ENCODE peak calls at places on chromosomes 3 and 15, in four cellular contexts. T is GM12878, O is HepG2, H is K562. V is an unnamed sample.
A peak's percentile ranks its signal among the peaks of the same experiment; 100 is the strongest.

GRCh38 chr15:91752081-91752810 is 101.3 kb upstream of the SLCO3A1 start:
- DNase-seq in O (no peak), H (no peak), T (no peak), V (peak; percentile 15)

GRCh38 chr15:64461577-64462162 is 1.3 kb downstream of the ZNF609 start:
- DNase-seq in O (peak; percentile 6), H (peak; percentile 93), T (no peak), V (peak; percentile 49)

GRCh38 chr3:31918179-31919165 is 62.6 kb downstream of the OSBPL10 start:
- DNase-seq in H (no peak), T (peak; percentile 7), O (no peak), V (no peak)

GRCh38 chr3:161274691-161275298 is 53.7 kb downstream of the NMD3 start:
- DNase-seq in H (peak; percentile 45), T (no peak), O (peak; percentile 51), V (peak; percentile 27)

GRCh38 chr3:14225421-14225820 is 46.8 kb downstream of the LSM3 start:
- DNase-seq in O (no peak), H (no peak), T (no peak), V (no peak)

GRCh38 chr3:109851854-109852253 is 514.5 kb upstream of the DPPA4 start:
- DNase-seq in T (no peak), H (no peak), O (no peak), V (no peak)

GRCh38 chr3:168025076-168025475 is 70.6 kb downstream of the GOLIM4 start:
- DNase-seq in O (no peak), T (no peak), H (no peak), V (no peak)

GRCh38 chr3:192063570-192063969 is 602.6 kb downstream of the PYDC2 start:
- DNase-seq in O (no peak), H (no peak), T (peak; percentile 45), V (peak; percentile 1)

GRCh38 chr3:169624533-169624972 is 39.0 kb downstream of the MECOM start:
- DNase-seq in H (no peak), T (no peak), O (no peak), V (peak; percentile 30)

GRCh38 chr3:49872801-49873281 is 3.1 kb upstream of the CAMKV start:
- DNase-seq in O (no peak), T (no peak), H (no peak), V (peak; percentile 56)

GRCh38 chr15:80418892-80419537 is 14.8 kb downstream of the ARNT2 start:
- DNase-seq in T (no peak), O (peak; percentile 47), H (peak; percentile 41), V (peak; percentile 45)

GRCh38 chr15:69766156-69766555 is 313.5 kb downstream of the RPLP1 start:
- DNase-seq in T (no peak), H (no peak), O (no peak), V (no peak)

DNA sequence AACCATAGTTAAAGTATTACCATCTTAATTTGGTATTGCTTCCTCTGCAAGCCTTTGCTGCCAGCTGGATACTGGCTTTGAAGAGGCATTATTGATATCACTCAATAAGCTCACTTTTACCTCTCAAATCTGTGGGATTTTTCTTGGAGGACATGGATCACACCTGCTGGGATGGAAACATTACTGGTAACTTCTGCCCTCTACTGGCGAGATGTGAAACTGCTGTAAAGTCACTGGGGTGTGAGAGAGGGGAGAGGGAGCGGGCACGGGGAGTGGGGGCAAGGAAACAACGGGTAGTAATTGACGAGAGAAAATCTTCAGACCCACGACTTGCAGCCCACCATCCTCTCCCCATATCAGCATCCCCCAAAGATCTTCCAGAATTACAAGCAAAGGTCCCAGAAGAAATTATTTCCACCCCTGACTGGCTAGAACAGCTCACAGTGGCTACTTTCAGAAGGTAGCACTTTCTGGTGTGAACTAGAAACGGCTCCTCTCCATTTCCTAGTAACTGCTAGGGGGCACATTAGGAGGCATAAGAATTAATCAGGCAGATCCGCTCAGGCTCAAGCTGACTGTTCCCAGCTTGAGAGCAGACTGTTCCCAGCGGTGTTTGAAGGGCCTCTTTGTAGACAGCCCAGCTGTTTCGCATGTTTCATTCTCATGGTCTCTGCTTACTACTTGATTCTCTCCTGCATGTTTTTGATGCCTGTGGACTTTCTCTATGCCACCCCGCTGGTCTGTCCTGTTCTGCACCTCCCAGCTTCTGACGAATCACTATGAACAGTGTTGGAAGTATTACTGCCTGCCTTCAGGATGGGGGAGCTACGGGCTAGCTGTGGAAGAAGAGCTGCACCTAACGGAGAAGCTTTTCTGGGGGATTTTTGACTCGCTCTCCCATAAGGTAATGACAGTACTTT is 230.3 kb upstream of the CHRM5 start:
- DNase-seq in T (no peak), O (peak; percentile 25), H (peak; percentile 59), V (peak; percentile 71)
- H3K4me3 ChIP-seq in T (no peak overlapping the region), O (no peak overlapping the region), H (no peak overlapping the region), V (no peak overlapping the region)

DNA sequence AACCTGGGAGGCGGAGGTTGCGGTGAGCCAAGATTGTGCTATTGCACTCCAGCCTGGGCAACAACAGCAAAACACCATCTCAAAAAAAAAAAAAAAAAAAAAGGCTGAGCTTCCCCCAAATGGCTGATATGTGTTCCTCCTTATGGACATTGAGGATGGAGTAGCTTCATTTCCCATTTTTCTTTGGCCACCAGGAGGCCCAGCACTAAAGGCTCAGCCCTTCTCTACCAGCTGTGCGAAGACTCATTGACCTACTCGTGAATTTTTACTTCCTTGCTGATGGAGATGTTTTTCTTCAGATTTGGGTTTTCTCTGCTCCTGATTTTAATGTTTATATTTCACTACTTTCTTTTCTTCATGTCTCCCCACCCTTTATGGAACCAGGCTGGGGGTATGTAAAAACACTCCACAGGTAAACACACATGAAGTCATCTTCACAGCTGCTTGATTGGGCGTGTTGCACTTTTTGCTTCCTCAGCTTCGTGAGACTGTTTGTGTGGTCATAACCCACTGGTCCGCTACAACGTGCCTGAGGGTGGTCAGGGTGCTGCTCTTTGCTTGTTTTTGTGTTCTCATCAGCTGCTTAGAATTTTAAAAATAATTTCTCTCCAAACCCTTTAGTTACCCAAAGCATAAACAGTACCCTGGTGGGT is 13.5 kb downstream of the SEMA4B start:
- DNase-seq in O (no peak), H (no peak), T (no peak), V (no peak)
- TF ChIP-seq NFIC in O (no peak), H (no peak), T (no peak), V (no peak)

GRCh38 chr3:88003115-88003755 is 55.6 kb downstream of the CGGBP1 start:
- DNase-seq in T (no peak), O (peak; percentile 32), H (peak; percentile 26), V (peak; percentile 27)

GRCh38 chr3:88002448-88002847 is 56.4 kb downstream of the CGGBP1 start:
- DNase-seq in O (no peak), T (no peak), H (no peak), V (no peak)

GRCh38 chr3:88000853-88001252 is 58.0 kb downstream of the CGGBP1 start:
- DNase-seq in H (no peak), O (no peak), T (no peak), V (peak; percentile 12)

GRCh38 chr3:88009066-88009465 is 49.7 kb downstream of the CGGBP1 start:
- DNase-seq in O (no peak), T (no peak), H (no peak), V (no peak)

DNA sequence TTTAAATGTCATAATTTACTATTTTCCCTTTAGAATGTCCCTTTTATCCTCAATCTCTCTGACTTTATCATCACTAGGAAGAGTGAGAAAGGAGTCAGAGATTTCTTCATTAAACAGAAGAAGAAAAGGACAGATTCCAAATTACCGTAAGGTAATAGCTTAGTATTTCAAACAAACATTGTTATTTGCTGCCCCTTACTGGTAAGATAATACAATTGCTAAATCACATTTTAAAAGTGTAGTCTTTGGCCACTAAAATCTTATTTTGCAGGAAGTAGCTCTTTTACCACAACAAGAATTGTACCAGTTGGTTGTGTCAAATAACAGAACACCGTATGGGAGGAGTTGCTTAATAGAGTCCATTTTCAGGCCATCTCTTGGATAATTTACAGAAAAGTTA is 53.7 kb downstream of the CGGBP1 start:
- DNase-seq in H (peak; percentile 15), T (no peak), O (no peak), V (no peak)
- TF ChIP-seq GABPA in H (no peak), T (no peak), O (no peak), V (no peak)

GRCh38 chr15:61830536-61831330 is 229.5 kb downstream of the VPS13C start:
- DNase-seq in O (no peak), H (no peak), T (no peak), V (peak; percentile 54)
- H3K4me3 ChIP-seq in O (no peak overlapping the region), H (no peak overlapping the region), T (no peak overlapping the region), V (no peak overlapping the region)

DNA sequence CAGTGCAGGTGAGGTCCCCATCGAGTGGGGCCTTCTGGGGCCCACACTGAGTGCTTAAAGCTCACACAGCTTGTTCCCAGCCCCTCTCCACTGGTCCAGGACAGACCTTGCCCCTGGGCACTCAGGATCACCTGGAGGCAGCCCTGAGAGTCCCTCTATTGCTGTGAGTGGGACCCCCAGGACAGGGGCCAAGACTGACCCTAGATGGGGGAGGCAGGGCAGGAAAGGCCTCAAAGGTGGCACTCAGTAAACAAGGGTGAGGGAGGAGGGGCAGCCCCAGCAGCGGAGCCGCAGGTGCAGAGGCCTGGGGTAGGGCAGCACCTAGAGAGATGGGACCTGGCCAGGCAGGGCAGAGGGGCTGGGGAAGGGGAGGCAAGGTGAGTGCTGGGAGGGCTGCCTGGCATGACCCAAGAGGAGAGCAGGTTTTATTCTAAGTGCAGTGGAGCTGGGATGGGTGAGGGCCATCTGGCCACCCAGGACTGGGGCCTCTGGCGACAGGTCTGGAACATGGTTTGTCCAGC is 27.9 kb downstream of the CFAP100 start:
- DNase-seq in H (no peak), O (no peak), T (no peak), V (peak; percentile 41)
- TF ChIP-seq NFIC in H (no peak), O (no peak), T (no peak), V (no peak)

DNA sequence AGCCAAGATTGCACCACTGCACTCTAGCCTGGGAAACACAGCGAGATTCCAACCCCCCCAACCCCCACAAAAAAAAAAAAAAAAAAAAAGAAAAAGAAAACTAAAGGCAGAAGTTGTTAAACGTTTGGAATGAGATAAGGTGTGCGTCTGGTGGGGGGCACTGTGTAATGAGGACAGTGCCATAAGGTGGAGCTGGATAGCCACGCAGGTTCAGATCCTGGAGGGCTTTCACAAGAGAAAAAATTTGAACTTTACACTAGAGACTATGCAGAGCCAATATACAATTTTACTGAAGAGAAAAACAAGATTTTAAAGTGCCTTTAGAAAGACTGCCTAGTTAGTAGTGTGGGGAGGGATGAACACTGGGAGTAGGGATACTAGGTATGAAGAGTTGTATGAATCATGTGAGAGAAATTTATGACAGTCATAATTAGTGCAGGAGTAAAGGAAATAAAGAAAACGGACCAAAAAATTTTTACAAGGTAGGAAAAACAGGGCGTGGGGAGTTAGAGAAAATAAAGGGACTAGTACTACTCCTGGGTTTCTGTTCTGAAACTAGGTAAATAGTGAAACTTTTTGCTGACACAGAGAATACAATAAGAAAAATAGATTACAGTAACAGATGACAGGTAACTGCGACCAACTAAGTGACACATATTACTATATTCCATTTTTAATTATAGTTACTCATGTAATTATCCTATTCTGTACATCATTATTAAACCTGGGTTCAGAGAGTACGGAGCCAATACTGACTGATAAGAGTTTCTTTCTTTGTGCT is 108.1 kb downstream of the PEAK1 start:
- DNase-seq in H (no peak), O (peak; percentile 38), T (no peak), V (no peak)
- TF ChIP-seq GABPA in H (no peak), O (no peak), T (no peak), V (no peak)

GRCh38 chr15:22788004-22788403 is 1.6 kb downstream of the NIPA1 start:
- DNase-seq in O (no peak), H (no peak), T (no peak), V (no peak)
- H3K4me3 ChIP-seq in O (peak overlapping the region; percentile 91), H (no peak overlapping the region), T (peak overlapping the region; percentile 99), V (no peak overlapping the region)